ENCODE peak calls at places on chromosomes 7 and 10, in four cellular contexts. One of them, this sample, is unnamed.

GRCh38 chr7:38190010-38190409 is 12.0 kb downstream of the STARD3NL start:
- DNase-seq in HCT116: no peak
- DNase-seq in HepG2: no peak
- DNase-seq in K562: no peak
- DNase-seq in this sample: no peak

GRCh38 chr7:68629-69028 is 123.7 kb upstream of the FAM20C start:
- DNase-seq in HepG2: no peak
- DNase-seq in K562: peak; percentile 61
- DNase-seq in HCT116: no peak
- DNase-seq in this sample: no peak

GRCh38 chr7:6607651-6608051 is 7.8 kb upstream of the ZNF853 start:
- DNase-seq in HepG2: no peak
- DNase-seq in K562: no peak
- DNase-seq in HCT116: no peak
- DNase-seq in this sample: no peak

GRCh38 chr7:42064534-42064933 is 172.5 kb downstream of the GLI3 start:
- DNase-seq in K562: no peak
- DNase-seq in HepG2: no peak
- DNase-seq in HCT116: no peak
- DNase-seq in this sample: no peak

GRCh38 chr7:51482976-51483375 is 166.4 kb upstream of the COBL start:
- DNase-seq in K562: no peak
- DNase-seq in HepG2: no peak
- DNase-seq in HCT116: no peak
- DNase-seq in this sample: no peak

GRCh38 chr7:96599288-96599936 is 110.2 kb downstream of the SEM1 start:
- DNase-seq in HCT116: no peak
- DNase-seq in K562: no peak
- DNase-seq in HepG2: no peak
- DNase-seq in this sample: no peak

GRCh38 chr10:99659868-99660366 is 608 bp downstream of the ENTPD7 start:
- DNase-seq in HCT116: no peak
- DNase-seq in K562: no peak
- DNase-seq in HepG2: no peak
- DNase-seq in this sample: no peak

GRCh38 chr7:101626758-101627157 is 2.3 kb downstream of the MYL10 start:
- DNase-seq in HCT116: no peak
- DNase-seq in K562: no peak
- DNase-seq in HepG2: no peak
- DNase-seq in this sample: no peak

GRCh38 chr7:120873367-120873766 is 15.4 kb upstream of the TSPAN12 start:
- DNase-seq in HCT116: no peak
- DNase-seq in K562: no peak
- DNase-seq in HepG2: no peak
- DNase-seq in this sample: no peak

GRCh38 chr10:23512355-23513058 is 73.6 kb downstream of the OTUD1 start:
- DNase-seq in HCT116: peak; percentile 74
- DNase-seq in HepG2: peak; percentile 9
- DNase-seq in K562: peak; percentile 37
- DNase-seq in this sample: no peak

GRCh38 chr10:111360260-111360925 is 283.6 kb downstream of the ADRA2A start:
- DNase-seq in HCT116: peak; percentile 64
- DNase-seq in HepG2: peak; percentile 69
- DNase-seq in K562: no peak
- DNase-seq in this sample: peak; percentile 17

GRCh38 chr7:153381275-153382119 is 621.9 kb downstream of the ACTR3B start:
- DNase-seq in K562: peak; percentile 85
- DNase-seq in HCT116: no peak
- DNase-seq in HepG2: peak; percentile 28
- DNase-seq in this sample: peak; percentile 20

GRCh38 chr7:94056796-94057207 is 52.6 kb upstream of the BET1 start:
- DNase-seq in K562: no peak
- DNase-seq in HepG2: no peak
- DNase-seq in HCT116: no peak
- DNase-seq in this sample: peak; percentile 25

GRCh38 chr7:139916717-139917395 is 87.8 kb downstream of the TBXAS1 start:
- DNase-seq in K562: no peak
- DNase-seq in HCT116: no peak
- DNase-seq in HepG2: no peak
- DNase-seq in this sample: no peak

GRCh38 chr10:59336632-59337031 is 25.7 kb downstream of the FAM13C start:
- DNase-seq in HepG2: no peak
- DNase-seq in K562: no peak
- DNase-seq in HCT116: no peak
- DNase-seq in this sample: no peak

GRCh38 chr7:1287629-1288225 is 55.1 kb downstream of the UNCX start:
- DNase-seq in HepG2: no peak
- DNase-seq in HCT116: no peak
- DNase-seq in K562: no peak
- DNase-seq in this sample: no peak

GRCh38 chr10:132037676-132037975 is 28.1 kb upstream of the JAKMIP3 start:
- DNase-seq in HepG2: no peak
- DNase-seq in K562: no peak
- DNase-seq in HCT116: no peak
- DNase-seq in this sample: no peak

GRCh38 chr7:87058739-87059524 is 522 bp downstream of the ELAPOR2 start:
- DNase-seq in K562: peak; percentile 19
- DNase-seq in HepG2: no peak
- DNase-seq in HCT116: no peak
- DNase-seq in this sample: no peak

GRCh38 chr7:1872191-1873069 is 202.4 kb downstream of the ELFN1 start:
- DNase-seq in K562: no peak
- DNase-seq in HCT116: no peak
- DNase-seq in HepG2: peak; percentile 16
- DNase-seq in this sample: no peak

GRCh38 chr7:27151945-27152815 is at the start of gene HOXA3:
- DNase-seq in K562: no peak
- DNase-seq in HepG2: no peak
- DNase-seq in HCT116: no peak
- DNase-seq in this sample: no peak

GRCh38 chr10:119502618-119503155 is 39.8 kb downstream of the RGS10 start:
- DNase-seq in K562: no peak
- DNase-seq in HepG2: no peak
- DNase-seq in HCT116: no peak
- DNase-seq in this sample: no peak

GRCh38 chr10:80522756-80523363 is 14.8 kb upstream of the SH2D4B start:
- DNase-seq in HCT116: no peak
- DNase-seq in HepG2: no peak
- DNase-seq in K562: no peak
- DNase-seq in this sample: no peak

DNA sequence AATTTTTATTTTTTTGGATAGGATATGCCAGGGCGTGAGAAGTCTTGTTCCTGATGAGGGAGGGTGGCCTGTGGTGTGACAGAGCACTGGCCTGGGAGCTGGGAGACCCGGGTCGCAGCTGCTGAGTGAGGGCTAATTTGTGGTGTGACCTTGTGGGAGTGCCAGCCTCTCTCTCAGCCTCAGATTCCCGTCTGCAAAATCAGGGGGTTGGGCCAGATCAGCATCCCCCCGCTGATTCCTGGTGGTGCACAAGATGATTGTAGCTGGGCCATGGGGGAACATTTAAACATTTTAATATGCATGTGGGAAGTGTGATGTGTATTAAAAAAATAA is 14.9 kb downstream of the TSPAN15 start:
- DNase-seq in HepG2: no peak
- DNase-seq in K562: no peak
- DNase-seq in HCT116: no peak
- DNase-seq in this sample: no peak
- H3K27ac ChIP-seq in HepG2: no peak overlapping the region
- H3K27ac ChIP-seq in K562: no peak overlapping the region
- H3K27ac ChIP-seq in HCT116: no peak overlapping the region
- H3K27ac ChIP-seq in this sample: peak overlapping the region; percentile 68

GRCh38 chr7:118169146-118169545 is 14.8 kb upstream of the LSM8 start:
- DNase-seq in HepG2: no peak
- DNase-seq in HCT116: no peak
- DNase-seq in K562: peak; percentile 26
- DNase-seq in this sample: no peak
- TF ChIP-seq TCF7L2 in HepG2: no peak
- TF ChIP-seq TCF7L2 in HCT116: no peak
- TF ChIP-seq TCF7L2 in K562: no peak
- TF ChIP-seq TCF7L2 in this sample: no peak

DNA sequence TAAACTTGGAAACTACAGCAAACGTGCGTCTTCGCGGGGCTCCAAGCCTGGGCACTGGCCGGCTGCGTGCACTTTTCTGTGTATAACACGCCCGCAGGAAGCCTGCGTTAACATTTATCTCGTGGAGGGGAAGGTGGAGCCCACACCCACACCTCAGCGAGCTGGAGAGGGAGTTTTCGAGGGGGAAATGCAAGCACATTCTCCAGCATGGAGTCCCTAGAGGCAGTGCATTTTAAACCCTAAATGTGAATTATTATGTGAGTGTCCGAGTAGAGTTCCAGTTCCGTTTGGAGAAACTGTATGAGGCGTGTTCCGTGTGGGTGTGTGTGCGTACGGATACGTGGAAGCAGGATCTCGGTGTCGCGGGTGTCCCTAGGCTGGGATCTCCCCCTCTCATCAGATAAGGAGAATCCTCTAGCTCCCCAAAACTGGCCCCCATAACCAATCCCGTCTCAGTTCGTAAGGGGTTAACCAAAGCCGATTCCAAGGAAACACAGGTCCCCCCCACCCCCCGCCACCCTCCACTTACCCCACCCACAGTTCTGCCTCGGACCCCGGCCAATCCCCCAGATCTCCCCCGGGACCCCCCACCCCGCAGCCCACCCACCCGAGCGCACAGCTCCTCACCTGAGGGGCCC is 403 bp downstream of the CDK6 start:
- DNase-seq in HepG2: peak; percentile 7
- DNase-seq in K562: peak; percentile 77
- DNase-seq in HCT116: no peak
- DNase-seq in this sample: no peak
- H3K27ac ChIP-seq in HepG2: peak overlapping the region; percentile 94
- H3K27ac ChIP-seq in K562: peak overlapping the region; percentile 90
- H3K27ac ChIP-seq in HCT116: peak overlapping the region; percentile 53
- H3K27ac ChIP-seq in this sample: peak overlapping the region; percentile 89

GRCh38 chr7:85341973-85342372 is 155.1 kb upstream of the SEMA3D start:
- DNase-seq in K562: no peak
- DNase-seq in HCT116: no peak
- DNase-seq in HepG2: no peak
- DNase-seq in this sample: no peak
- TF ChIP-seq TCF7L2 in K562: no peak
- TF ChIP-seq TCF7L2 in HCT116: no peak
- TF ChIP-seq TCF7L2 in HepG2: no peak
- TF ChIP-seq TCF7L2 in this sample: no peak

GRCh38 chr7:23333671-23334246 is 34.6 kb downstream of the MALSU1 start:
- DNase-seq in K562: no peak
- DNase-seq in HepG2: no peak
- DNase-seq in HCT116: no peak
- DNase-seq in this sample: peak; percentile 80
- H3K27ac ChIP-seq in K562: no peak overlapping the region
- H3K27ac ChIP-seq in HepG2: peak overlapping the region; percentile 84
- H3K27ac ChIP-seq in HCT116: peak overlapping the region; percentile 48
- H3K27ac ChIP-seq in this sample: peak overlapping the region; percentile 60

DNA sequence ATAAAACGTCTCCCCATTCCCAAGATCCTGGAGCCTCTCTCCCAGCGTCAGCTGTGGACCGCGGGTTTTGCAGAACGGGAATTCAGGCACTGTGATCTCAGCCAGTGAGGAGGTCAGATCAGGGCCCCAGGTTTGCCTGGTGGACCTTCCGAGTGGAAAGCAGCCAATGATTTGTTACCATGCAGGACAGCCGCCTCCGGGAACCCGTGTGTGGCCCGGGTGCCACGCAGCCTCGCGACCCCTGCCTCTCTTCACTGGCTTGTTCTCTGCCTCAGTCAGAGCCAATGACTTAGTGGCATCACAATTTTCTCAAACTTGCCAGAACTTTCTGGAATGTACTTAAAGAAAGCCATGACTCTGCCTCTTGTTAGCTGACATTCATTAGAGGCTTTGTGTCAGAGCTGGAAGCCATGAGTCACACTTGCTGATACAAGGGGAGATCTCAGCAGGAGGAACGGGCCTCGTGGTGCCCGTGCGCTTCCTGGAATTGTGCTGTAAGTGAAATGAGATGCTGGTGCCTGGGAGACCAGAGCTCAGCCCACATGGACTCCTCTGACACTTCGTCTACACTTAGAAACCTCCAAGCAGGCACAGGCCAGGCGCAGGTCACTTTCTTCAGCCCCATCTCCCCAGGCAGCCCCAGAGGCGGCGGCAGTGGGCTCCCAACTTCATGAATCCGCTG is 246.0 kb downstream of the KLF6 start:
- DNase-seq in K562: no peak
- DNase-seq in HCT116: no peak
- DNase-seq in HepG2: no peak
- DNase-seq in this sample: no peak
- TF ChIP-seq TCF7L2 in K562: no peak
- TF ChIP-seq TCF7L2 in HCT116: no peak
- TF ChIP-seq TCF7L2 in HepG2: no peak
- TF ChIP-seq TCF7L2 in this sample: no peak

GRCh38 chr10:113025487-113025886 is 75.4 kb downstream of the TCF7L2 start:
- DNase-seq in HCT116: no peak
- DNase-seq in HepG2: no peak
- DNase-seq in K562: no peak
- DNase-seq in this sample: no peak

GRCh38 chr10:113028393-113029054 is 78.5 kb downstream of the TCF7L2 start:
- DNase-seq in HCT116: no peak
- DNase-seq in K562: no peak
- DNase-seq in HepG2: no peak
- DNase-seq in this sample: no peak

GRCh38 chr10:113027574-113028392 is 77.7 kb downstream of the TCF7L2 start:
- DNase-seq in K562: no peak
- DNase-seq in HepG2: peak; percentile 42
- DNase-seq in HCT116: no peak
- DNase-seq in this sample: no peak

GRCh38 chr10:113026679-113027078 is 76.6 kb downstream of the TCF7L2 start:
- DNase-seq in HCT116: no peak
- DNase-seq in HepG2: no peak
- DNase-seq in K562: no peak
- DNase-seq in this sample: no peak

GRCh38 chr10:113027230-113027573 is 77.2 kb downstream of the TCF7L2 start:
- DNase-seq in HCT116: no peak
- DNase-seq in K562: no peak
- DNase-seq in HepG2: no peak
- DNase-seq in this sample: no peak
- H3K27ac ChIP-seq in HCT116: no peak overlapping the region
- H3K27ac ChIP-seq in K562: no peak overlapping the region
- H3K27ac ChIP-seq in HepG2: no peak overlapping the region
- H3K27ac ChIP-seq in this sample: peak overlapping the region; percentile 71

DNA sequence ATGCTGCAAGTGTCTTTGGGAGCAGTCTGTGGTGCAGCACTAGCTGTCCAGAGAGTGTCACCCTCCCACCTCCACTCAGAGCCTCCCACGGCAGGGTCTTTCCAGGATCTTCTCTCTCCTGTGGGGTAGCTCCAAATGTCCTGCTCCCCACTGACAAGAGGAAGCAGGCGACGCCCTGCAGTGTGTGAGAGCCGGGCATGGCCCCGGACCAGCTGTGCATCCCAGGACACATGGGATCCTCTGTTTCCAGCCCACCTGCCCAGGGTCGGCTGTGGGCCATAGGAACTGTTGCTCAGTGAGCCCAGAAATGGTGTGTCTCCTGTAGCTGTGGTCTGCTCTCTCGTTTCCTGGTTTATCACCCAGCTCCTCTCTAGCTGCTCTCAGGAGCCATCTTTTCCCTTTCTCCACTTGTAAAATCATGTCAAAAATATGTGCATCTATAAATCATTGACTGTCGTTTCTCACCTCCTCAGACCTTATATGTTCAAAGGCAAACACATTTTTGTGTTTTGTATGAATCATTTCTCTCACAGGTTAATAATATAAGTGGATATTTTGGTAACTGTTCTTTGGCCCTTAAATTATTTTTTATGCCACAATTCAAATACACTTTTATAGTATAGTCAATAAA is 74.9 kb downstream of the VWC2 start:
- DNase-seq in HepG2: no peak
- DNase-seq in K562: no peak
- DNase-seq in HCT116: no peak
- DNase-seq in this sample: no peak
- TF ChIP-seq TCF7L2 in HepG2: no peak
- TF ChIP-seq TCF7L2 in K562: no peak
- TF ChIP-seq TCF7L2 in HCT116: no peak
- TF ChIP-seq TCF7L2 in this sample: no peak

This sample was measured in Panc1.